ENCODE peak calls at places on chromosomes 4 and X, in four cellular contexts. One of them, this sample, is unnamed.

GRCh38 chrX:13506574-13506973 is 62.8 kb upstream of the EGFL6 start:
- DNase-seq in Caco-2: peak; percentile 32
- DNase-seq in H1: no peak
- DNase-seq in transverse colon: peak; percentile 56
- DNase-seq in this sample: peak; percentile 7

GRCh38 chr4:1277667-1278335 is 11.9 kb upstream of the MAEA start:
- DNase-seq in H1: no peak
- DNase-seq in transverse colon: no peak
- DNase-seq in Caco-2: no peak
- DNase-seq in this sample: no peak

GRCh38 chrX:17242470-17242869 is 132.5 kb upstream of the NHS start:
- DNase-seq in Caco-2: peak; percentile 37
- DNase-seq in H1: peak; percentile 1
- DNase-seq in transverse colon: peak; percentile 28
- DNase-seq in this sample: no peak

GRCh38 chrX:118523920-118524319 is 28.3 kb downstream of the DOCK11 start:
- DNase-seq in H1: no peak
- DNase-seq in Caco-2: no peak
- DNase-seq in transverse colon: no peak
- DNase-seq in this sample: peak; percentile 28

GRCh38 chr4:149029056-149029651 is 586.9 kb upstream of the NR3C2 start:
- DNase-seq in Caco-2: no peak
- DNase-seq in H1: no peak
- DNase-seq in transverse colon: peak; percentile 21
- DNase-seq in this sample: no peak

GRCh38 chr4:159193256-159193655 is 90.4 kb downstream of the RAPGEF2 start:
- DNase-seq in transverse colon: no peak
- DNase-seq in Caco-2: no peak
- DNase-seq in H1: no peak
- DNase-seq in this sample: no peak

GRCh38 chrX:39762266-39762841 is 335.4 kb downstream of the BCOR start:
- DNase-seq in H1: no peak
- DNase-seq in transverse colon: no peak
- DNase-seq in Caco-2: no peak
- DNase-seq in this sample: no peak

GRCh38 chrX:136201601-136202000 is 49.6 kb downstream of the MAP7D3 start:
- DNase-seq in Caco-2: no peak
- DNase-seq in transverse colon: no peak
- DNase-seq in H1: no peak
- DNase-seq in this sample: no peak

GRCh38 chr4:137156054-137156453 is 376.2 kb downstream of the PCDH18 start:
- DNase-seq in transverse colon: no peak
- DNase-seq in H1: no peak
- DNase-seq in Caco-2: no peak
- DNase-seq in this sample: no peak

GRCh38 chr4:161343188-161343950 is 820.4 kb downstream of the FSTL5 start:
- DNase-seq in Caco-2: no peak
- DNase-seq in transverse colon: no peak
- DNase-seq in H1: no peak
- DNase-seq in this sample: no peak

GRCh38 chrX:10237255-10237654 is 80.5 kb downstream of the CLCN4 start:
- DNase-seq in H1: no peak
- DNase-seq in Caco-2: no peak
- DNase-seq in transverse colon: no peak
- DNase-seq in this sample: no peak

GRCh38 chrX:148808825-148809224 is 308.4 kb downstream of the AFF2 start:
- DNase-seq in Caco-2: no peak
- DNase-seq in H1: no peak
- DNase-seq in transverse colon: no peak
- DNase-seq in this sample: no peak

GRCh38 chr4:87985097-87985886 is 9.8 kb downstream of the SPP1 start:
- DNase-seq in Caco-2: peak; percentile 51
- DNase-seq in transverse colon: peak; percentile 44
- DNase-seq in H1: no peak
- DNase-seq in this sample: no peak

GRCh38 chr4:1978226-1978625 is 30.5 kb downstream of the NELFA start:
- DNase-seq in H1: no peak
- DNase-seq in transverse colon: no peak
- DNase-seq in Caco-2: no peak
- DNase-seq in this sample: no peak

GRCh38 chrX:11703855-11704254 is 38.1 kb upstream of the ARHGAP6 start:
- DNase-seq in transverse colon: no peak
- DNase-seq in H1: no peak
- DNase-seq in Caco-2: no peak
- DNase-seq in this sample: no peak

GRCh38 chrX:92232182-92232581 is 453.0 kb downstream of the PCDH11X start:
- DNase-seq in H1: no peak
- DNase-seq in transverse colon: no peak
- DNase-seq in Caco-2: peak; percentile 0
- DNase-seq in this sample: no peak

GRCh38 chrX:101257448-101258259 is 33.5 kb downstream of the TAF7L start:
- DNase-seq in H1: no peak
- DNase-seq in transverse colon: no peak
- DNase-seq in Caco-2: no peak
- DNase-seq in this sample: no peak

GRCh38 chrX:133495464-133496391 is 80.4 kb upstream of the GPC4 start:
- DNase-seq in H1: no peak
- DNase-seq in transverse colon: peak; percentile 63
- DNase-seq in Caco-2: no peak
- DNase-seq in this sample: no peak

GRCh38 chrX:140273921-140274320 is 230.9 kb downstream of the SOX3 start:
- DNase-seq in transverse colon: no peak
- DNase-seq in H1: no peak
- DNase-seq in Caco-2: no peak
- DNase-seq in this sample: no peak

GRCh38 chr4:48340276-48340904 is 939 bp upstream of the SLAIN2 start:
- DNase-seq in Caco-2: peak; percentile 4
- DNase-seq in transverse colon: peak; percentile 43
- DNase-seq in H1: no peak
- DNase-seq in this sample: no peak

GRCh38 chr4:145656156-145656555 is 23.8 kb upstream of the C4orf51 start:
- DNase-seq in H1: no peak
- DNase-seq in Caco-2: no peak
- DNase-seq in transverse colon: no peak
- DNase-seq in this sample: no peak

GRCh38 chr4:78747328-78747946 is 28.7 kb upstream of the BMP2K start:
- DNase-seq in transverse colon: no peak
- DNase-seq in H1: no peak
- DNase-seq in Caco-2: no peak
- DNase-seq in this sample: no peak

GRCh38 chr4:48594185-48594584 is 104.1 kb downstream of the ZAR1 start:
- DNase-seq in transverse colon: no peak
- DNase-seq in Caco-2: no peak
- DNase-seq in H1: no peak
- DNase-seq in this sample: no peak

GRCh38 chr4:150591284-150591874 is 9.4 kb downstream of the MAB21L2 start:
- DNase-seq in Caco-2: peak; percentile 55
- DNase-seq in H1: no peak
- DNase-seq in transverse colon: no peak
- DNase-seq in this sample: no peak

GRCh38 chr4:40555176-40555900 is 74.3 kb downstream of the RBM47 start:
- DNase-seq in transverse colon: no peak
- DNase-seq in Caco-2: no peak
- DNase-seq in H1: no peak
- DNase-seq in this sample: no peak
- H3K4me1 ChIP-seq in transverse colon: peaks cover 7% of the 10 kb centered on the region
- H3K4me1 ChIP-seq in Caco-2: peaks cover 33% of the 10 kb centered on the region
- H3K4me1 ChIP-seq in H1: peaks cover 7% of the 10 kb centered on the region
- H3K4me1 ChIP-seq in this sample: no peaks in the 10 kb centered on the region

DNA sequence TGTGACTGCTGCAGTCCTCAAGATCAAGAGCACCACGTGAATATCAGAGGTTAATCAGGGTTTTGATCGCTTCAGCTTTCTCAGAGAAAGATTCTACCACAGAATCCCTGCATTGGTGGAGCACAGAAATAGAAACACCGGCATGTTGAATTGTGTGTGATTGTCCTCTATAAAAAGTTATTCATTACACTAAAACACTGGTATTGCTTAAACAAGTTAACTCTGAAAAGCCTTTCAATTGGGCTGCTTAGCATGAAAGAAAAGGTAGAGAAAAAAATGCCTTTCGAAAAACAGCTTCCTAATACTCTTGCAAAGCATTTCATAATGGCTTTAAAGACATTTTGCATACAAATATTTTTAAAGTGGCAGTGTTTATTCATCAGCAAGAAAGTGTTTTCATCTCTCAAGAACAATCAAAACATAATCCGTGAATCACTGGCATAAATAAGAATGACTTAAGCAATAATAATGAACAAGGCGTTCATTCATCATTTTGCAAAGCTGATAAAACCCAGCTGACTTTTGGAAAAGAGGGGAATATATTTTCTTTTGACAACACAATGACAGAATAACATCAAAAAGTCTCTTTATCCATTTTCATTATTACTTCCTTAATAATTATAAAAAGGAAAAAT is 61.1 kb downstream of the HELT start:
- DNase-seq in Caco-2: no peak
- DNase-seq in transverse colon: no peak
- DNase-seq in H1: no peak
- DNase-seq in this sample: no peak
- H3K4me1 ChIP-seq in Caco-2: no peaks in the 10 kb centered on the region
- H3K4me1 ChIP-seq in transverse colon: no peaks in the 10 kb centered on the region
- H3K4me1 ChIP-seq in H1: peaks cover 30% of the 10 kb centered on the region
- H3K4me1 ChIP-seq in this sample: no peaks in the 10 kb centered on the region

GRCh38 chr4:118920247-118920646 is 31.6 kb downstream of the SYNPO2 start:
- DNase-seq in Caco-2: no peak
- DNase-seq in transverse colon: no peak
- DNase-seq in H1: no peak
- DNase-seq in this sample: no peak
- H3K4me1 ChIP-seq in Caco-2: no peaks in the 10 kb centered on the region
- H3K4me1 ChIP-seq in transverse colon: peaks cover 4% of the 10 kb centered on the region
- H3K4me1 ChIP-seq in H1: no peaks in the 10 kb centered on the region
- H3K4me1 ChIP-seq in this sample: no peaks in the 10 kb centered on the region

GRCh38 chr4:42633605-42634388 is 23.1 kb downstream of the ATP8A1 start:
- DNase-seq in transverse colon: no peak
- DNase-seq in H1: no peak
- DNase-seq in Caco-2: no peak
- DNase-seq in this sample: no peak
- H3K4me1 ChIP-seq in transverse colon: peaks cover 17% of the 10 kb centered on the region
- H3K4me1 ChIP-seq in H1: no peaks in the 10 kb centered on the region
- H3K4me1 ChIP-seq in Caco-2: no peaks in the 10 kb centered on the region
- H3K4me1 ChIP-seq in this sample: peaks cover 5% of the 10 kb centered on the region

DNA sequence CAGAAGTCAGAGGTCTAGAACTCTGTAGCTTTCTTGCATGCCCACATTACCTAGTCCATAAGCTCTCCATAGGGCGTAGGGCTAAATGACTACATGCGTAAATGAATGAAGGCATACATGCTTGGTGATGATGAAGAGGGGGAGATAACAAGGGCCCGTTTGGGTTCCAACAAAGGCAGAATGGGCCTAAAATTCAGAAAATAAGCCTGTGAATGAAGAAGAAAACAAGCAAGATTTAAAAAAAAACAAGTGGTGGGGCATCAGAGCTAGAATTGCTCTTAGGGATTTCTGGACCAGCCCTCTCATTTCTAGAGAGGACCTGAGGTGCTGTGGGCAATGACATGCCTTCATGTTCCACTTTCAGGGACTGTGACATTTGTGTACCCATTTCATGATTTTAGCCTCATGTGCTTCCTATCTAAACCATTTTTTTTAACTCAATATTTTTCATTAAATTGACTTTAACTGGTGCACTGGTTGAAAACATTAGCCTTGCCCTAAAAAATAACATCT is 12.1 kb downstream of the GPRIN3 start:
- DNase-seq in Caco-2: no peak
- DNase-seq in H1: no peak
- DNase-seq in transverse colon: no peak
- DNase-seq in this sample: no peak
- H3K4me1 ChIP-seq in Caco-2: peaks cover 9% of the 10 kb centered on the region
- H3K4me1 ChIP-seq in H1: no peaks in the 10 kb centered on the region
- H3K4me1 ChIP-seq in transverse colon: peaks cover 54% of the 10 kb centered on the region
- H3K4me1 ChIP-seq in this sample: peaks cover 69% of the 10 kb centered on the region

GRCh38 chr4:94516999-94517398 is 65.3 kb downstream of the PDLIM5 start:
- DNase-seq in Caco-2: peak; percentile 40
- DNase-seq in transverse colon: no peak
- DNase-seq in H1: no peak
- DNase-seq in this sample: no peak
- H3K4me1 ChIP-seq in Caco-2: peaks cover 40% of the 10 kb centered on the region
- H3K4me1 ChIP-seq in transverse colon: peaks cover 13% of the 10 kb centered on the region
- H3K4me1 ChIP-seq in H1: no peaks in the 10 kb centered on the region
- H3K4me1 ChIP-seq in this sample: peaks cover 4% of the 10 kb centered on the region

GRCh38 chr4:41435509-41435908 is 102.4 kb upstream of the LIMCH1 start:
- DNase-seq in H1: no peak
- DNase-seq in transverse colon: no peak
- DNase-seq in Caco-2: no peak
- DNase-seq in this sample: no peak
- H3K4me1 ChIP-seq in H1: peaks cover 26% of the 10 kb centered on the region
- H3K4me1 ChIP-seq in transverse colon: no peaks in the 10 kb centered on the region
- H3K4me1 ChIP-seq in Caco-2: peaks cover 40% of the 10 kb centered on the region
- H3K4me1 ChIP-seq in this sample: no peaks in the 10 kb centered on the region